ENCODE peak calls at places on chromosomes 13 and 19, in five cellular contexts. L is IMR-90, Q is neuronal stem cell, A is trophoblast cell, H is H9. O is an unnamed sample.

GRCh38 chr13:44129418-44129817 is 244.2 kb upstream of the SERP2 start:
- DNase-seq in L (no peak), Q (no peak), A (no peak), H (no peak), O (no peak)

GRCh38 chr13:42363941-42364612 is 92.1 kb downstream of the AKAP11 start:
- DNase-seq in L (peak; percentile 17), Q (no peak), A (no peak), H (peak; percentile 38), O (peak; percentile 50)

GRCh38 chr13:94920578-94920977 is 208.2 kb upstream of the SOX21 start:
- DNase-seq in L (no peak), Q (no peak), A (no peak), H (no peak), O (no peak)

GRCh38 chr19:45971260-45971902 is 2.3 kb downstream of the NOVA2 start:
- DNase-seq in L (no peak), Q (no peak), A (no peak), H (no peak), O (no peak)

GRCh38 chr13:30819136-30819875 is 84.0 kb downstream of the ALOX5AP start:
- DNase-seq in L (no peak), Q (no peak), A (no peak), H (no peak), O (no peak)

GRCh38 chr13:42696191-42696590 is 85.2 kb upstream of the FAM216B start:
- DNase-seq in L (peak; percentile 80), Q (no peak), A (peak; percentile 3), H (no peak), O (no peak)

GRCh38 chr19:14363203-14364097 is 17.8 kb upstream of the ADGRE5 start:
- DNase-seq in L (peak; percentile 42), Q (peak; percentile 40), A (no peak), H (peak; percentile 92), O (peak; percentile 91)

GRCh38 chr19:48668332-48668731 is 4.5 kb downstream of the NTN5 start:
- DNase-seq in L (no peak), Q (no peak), A (no peak), H (no peak), O (no peak)

GRCh38 chr13:31101511-31102170 is 60.1 kb downstream of the HSPH1 start:
- DNase-seq in L (no peak), Q (no peak), A (no peak), H (no peak), O (no peak)

GRCh38 chr13:73273737-73274136 is 214.9 kb downstream of the KLF5 start:
- DNase-seq in L (peak; percentile 89), Q (no peak), A (peak; percentile 17), H (no peak), O (no peak)

GRCh38 chr13:107743983-107744382 is 471.4 kb downstream of the LIG4 start:
- DNase-seq in L (peak; percentile 84), Q (no peak), A (no peak), H (no peak), O (peak; percentile 34)

GRCh38 chr19:38924383-38924782 is 6.2 kb downstream of the SARS2 start:
- DNase-seq in L (no peak), Q (no peak), A (no peak), H (no peak), O (no peak)

GRCh38 chr13:94267581-94267980 is 211.9 kb downstream of the DCT start:
- DNase-seq in L (no peak), Q (no peak), A (no peak), H (no peak), O (no peak)

GRCh38 chr19:54955356-54955755 is 8.0 kb upstream of the NLRP7 start:
- DNase-seq in L (no peak), Q (no peak), A (no peak), H (no peak), O (no peak)

GRCh38 chr19:40797963-40798222 is 1.1 kb upstream of the EGLN2 start:
- DNase-seq in L (no peak), Q (no peak), A (no peak), H (no peak), O (no peak)

GRCh38 chr13:38355595-38356120 is 6.0 kb downstream of the UFM1 start:
- DNase-seq in L (no peak), Q (no peak), A (no peak), H (no peak), O (no peak)

GRCh38 chr13:100363351-100363750 is 225.2 kb downstream of the GGACT start:
- DNase-seq in L (peak; percentile 70), Q (no peak), A (no peak), H (no peak), O (no peak)

GRCh38 chr13:80239571-80240255 is 101.2 kb downstream of the SPRY2 start:
- DNase-seq in L (peak; percentile 2), Q (no peak), A (peak; percentile 36), H (no peak), O (no peak)

GRCh38 chr13:62357887-62358645 is 942.4 kb upstream of the PCDH20 start:
- DNase-seq in L (peak; percentile 71), Q (peak; percentile 77), A (peak; percentile 6), H (peak; percentile 82), O (peak; percentile 94)

GRCh38 chr19:1392939-1393530 is 8.3 kb downstream of the GAMT start:
- DNase-seq in L (no peak), Q (no peak), A (no peak), H (no peak), O (no peak)
- H3K27ac ChIP-seq in L (no peak overlapping the region), Q (no peak overlapping the region), A (no peak overlapping the region), H (no peak overlapping the region), O (no peak overlapping the region)

GRCh38 chr19:32658075-32658474 is 16.9 kb downstream of the ANKRD27 start:
- DNase-seq in L (no peak), Q (no peak), A (no peak), H (no peak), O (no peak)

GRCh38 chr19:32661318-32661717 is 13.7 kb downstream of the ANKRD27 start:
- DNase-seq in L (no peak), Q (no peak), A (no peak), H (no peak), O (no peak)

GRCh38 chr19:32658527-32658926 is 16.5 kb downstream of the ANKRD27 start:
- DNase-seq in L (no peak), Q (no peak), A (no peak), H (no peak), O (no peak)

GRCh38 chr19:32666084-32666483 is 8.9 kb downstream of the ANKRD27 start:
- DNase-seq in L (no peak), Q (no peak), A (no peak), H (no peak), O (no peak)

GRCh38 chr19:32662186-32662585 is 12.8 kb downstream of the ANKRD27 start:
- DNase-seq in L (peak; percentile 58), Q (no peak), A (no peak), H (no peak), O (no peak)
- H3K9ac ChIP-seq in L (no peak overlapping the region), Q (no peak overlapping the region), A (no peak overlapping the region), H (no peak overlapping the region), O (no peak overlapping the region)

GRCh38 chr19:33957804-33958203 is 161.1 kb downstream of the KCTD15 start:
- DNase-seq in L (no peak), Q (no peak), A (no peak), H (no peak), O (no peak)

GRCh38 chr19:33956941-33957340 is 160.3 kb downstream of the KCTD15 start:
- DNase-seq in L (no peak), Q (no peak), A (no peak), H (no peak), O (no peak)

GRCh38 chr19:33960566-33960965 is 163.9 kb downstream of the KCTD15 start:
- DNase-seq in L (no peak), Q (no peak), A (no peak), H (no peak), O (no peak)

GRCh38 chr19:33963514-33963913 is 166.8 kb downstream of the KCTD15 start:
- DNase-seq in L (no peak), Q (no peak), A (no peak), H (no peak), O (no peak)

DNA sequence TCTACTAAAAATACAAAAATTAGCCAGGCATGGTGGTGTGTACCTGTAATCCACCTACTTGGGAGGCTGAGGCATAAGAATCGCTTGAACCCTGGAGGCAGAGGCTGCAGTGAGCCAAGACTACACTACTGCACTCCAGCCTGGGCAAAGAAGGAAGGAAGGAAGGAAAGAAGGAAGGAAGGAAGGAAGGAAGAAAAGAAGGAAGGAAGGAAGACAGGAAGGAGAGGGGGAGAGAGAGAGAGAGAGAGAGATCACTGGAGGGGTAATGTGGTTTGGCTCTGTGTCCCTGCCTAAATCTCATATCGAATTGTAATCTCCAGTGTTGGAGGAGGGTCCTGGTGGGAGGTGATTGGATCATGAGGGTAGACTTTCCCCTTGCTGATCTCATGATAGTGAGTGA is 165.5 kb downstream of the KCTD15 start:
- DNase-seq in L (no peak), Q (no peak), A (no peak), H (no peak), O (no peak)
- H2BK5ac ChIP-seq in L (no peak overlapping the region), Q (no peak overlapping the region), A (no peak overlapping the region), H (no peak overlapping the region), O (no peak overlapping the region)

DNA sequence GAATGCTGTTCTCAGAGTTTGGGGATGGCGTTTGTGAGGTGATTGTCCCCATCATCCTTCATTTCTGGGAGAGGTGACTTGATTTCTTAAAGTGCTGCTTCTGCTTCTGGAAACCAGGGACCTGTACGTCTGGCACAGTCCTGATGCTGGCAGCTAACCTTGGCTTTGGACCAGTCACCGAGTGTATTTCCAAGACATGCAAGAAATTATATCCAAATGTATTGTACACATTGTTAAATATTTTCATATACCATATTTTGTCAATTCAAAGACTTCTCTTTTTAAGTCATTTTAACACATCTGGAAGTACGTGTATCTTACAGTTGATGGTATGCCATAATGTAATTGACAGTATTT is 97.4 kb downstream of the ARHGEF7 start:
- DNase-seq in L (no peak), Q (no peak), A (no peak), H (no peak), O (no peak)
- H3K27ac ChIP-seq in L (peak overlapping the region; percentile 28), Q (peak overlapping the region; percentile 67), A (peak overlapping the region; percentile 45), H (no peak overlapping the region), O (no peak overlapping the region)

DNA sequence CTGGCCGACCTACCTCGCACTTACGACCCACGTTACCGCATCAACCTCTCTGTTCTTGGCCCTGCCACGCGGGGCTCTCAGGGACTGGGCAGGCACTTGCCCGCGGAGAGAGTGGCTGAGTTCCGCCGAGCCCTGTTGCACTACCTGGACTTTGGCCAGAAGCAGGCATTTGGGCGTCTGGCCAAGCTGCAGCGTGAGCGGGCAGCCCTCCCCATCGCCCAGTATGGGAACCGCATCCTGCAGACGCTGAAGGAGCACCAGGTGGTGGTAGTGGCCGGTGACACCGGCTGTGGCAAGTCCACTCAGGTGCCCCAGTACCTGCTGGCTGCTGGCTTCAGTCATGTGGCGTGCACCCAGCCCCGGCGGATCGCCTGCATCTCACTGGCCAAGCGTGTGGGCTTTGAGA is 4.2 kb downstream of the DHX34 start:
- DNase-seq in L (no peak), Q (no peak), A (no peak), H (no peak), O (no peak)
- H3K9ac ChIP-seq in L (no peak overlapping the region), Q (no peak overlapping the region), A (no peak overlapping the region), H (no peak overlapping the region), O (no peak overlapping the region)

GRCh38 chr13:50125556-50126377 is 110.5 kb downstream of the KCNRG start:
- DNase-seq in L (peak; percentile 80), Q (peak; percentile 75), A (peak; percentile 66), H (peak; percentile 75), O (peak; percentile 60)
- H2BK5ac ChIP-seq in L (peak overlapping the region; percentile 91), Q (peak overlapping the region; percentile 46), A (no peak overlapping the region), H (no peak overlapping the region), O (no peak overlapping the region)